ENCODE peak calls at places on chromosome 3, in eight cellular contexts. B, I, D, A, H, S, C and Q are unnamed samples.

GRCh38 chr3:193788189-193788946 is 195.4 kb downstream of the OPA1 start:
- DNase-seq in D (no peak), I (peak), S (no peak), B (peak), H (peak), A (peak), C (no peak), Q (peak)

GRCh38 chr3:10416730-10417300 is 88.6 kb downstream of the ATP2B2 start:
- DNase-seq in C (no peak), S (no peak), I (no peak), H (no peak), A (no peak), D (no peak), B (no peak), Q (no peak)

GRCh38 chr3:134636406-134636805 is 14.4 kb downstream of the KY start:
- DNase-seq in H (no peak), A (no peak), B (no peak), C (no peak), S (no peak), D (no peak), I (no peak), Q (no peak)

GRCh38 chr3:172330413-172330812 is 117.8 kb downstream of the GHSR start:
- DNase-seq in C (no peak), D (no peak), S (no peak), H (no peak), A (no peak), I (no peak), B (no peak), Q (no peak)

GRCh38 chr3:155034786-155035185 is 45.3 kb upstream of the MME start:
- DNase-seq in C (no peak), H (no peak), A (no peak), I (no peak), S (no peak), B (no peak), D (no peak), Q (no peak)

GRCh38 chr3:194994551-194994981 is 276.4 kb downstream of the XXYLT1 start:
- DNase-seq in C (no peak), I (no peak), A (no peak), D (no peak), H (no peak), B (no peak), S (no peak), Q (no peak)

GRCh38 chr3:30353711-30354467 is 252.5 kb upstream of the TGFBR2 start:
- DNase-seq in I (peak), B (peak), A (no peak), D (peak), C (peak), H (peak), S (no peak), Q (no peak)

GRCh38 chr3:81339040-81339845 is 422.2 kb downstream of the GBE1 start:
- DNase-seq in H (no peak), A (peak), S (no peak), D (no peak), B (no peak), I (peak), C (no peak), Q (peak)

GRCh38 chr3:420584-420983 is 224.0 kb downstream of the CHL1 start:
- DNase-seq in S (no peak), D (no peak), I (no peak), H (no peak), B (no peak), C (no peak), A (no peak), Q (no peak)

GRCh38 chr3:3110299-3110630 is at the start of gene IL5RA:
- DNase-seq in C (no peak), H (no peak), D (no peak), B (no peak), I (peak), A (no peak), S (no peak), Q (peak)

GRCh38 chr3:149258298-149258697 is 36.7 kb upstream of the CP start:
- DNase-seq in S (no peak), I (no peak), C (no peak), D (no peak), B (no peak), A (no peak), H (no peak), Q (no peak)

GRCh38 chr3:196287066-196287404 is 491 bp downstream of the PCYT1A start:
- DNase-seq in D (no peak), H (no peak), A (no peak), C (peak), B (peak), S (no peak), I (no peak), Q (no peak)

GRCh38 chr3:98894791-98895576 is 6.5 kb downstream of the DCBLD2 start:
- DNase-seq in C (no peak), I (peak), H (no peak), D (no peak), A (no peak), B (no peak), S (no peak), Q (no peak)

GRCh38 chr3:31448035-31448881 is 84.5 kb upstream of the STT3B start:
- DNase-seq in D (no peak), B (peak), A (peak), C (no peak), S (no peak), I (peak), H (peak), Q (no peak)

GRCh38 chr3:42699511-42699971 is 3.1 kb downstream of the HHATL start:
- DNase-seq in C (no peak), A (no peak), B (no peak), I (no peak), D (no peak), S (no peak), H (no peak), Q (no peak)

GRCh38 chr3:64295594-64295993 is 70.3 kb upstream of the PRICKLE2 start:
- DNase-seq in H (no peak), S (no peak), D (no peak), A (no peak), C (no peak), I (peak), B (no peak), Q (peak)

GRCh38 chr3:45551214-45552010 is 43.1 kb upstream of the LIMD1 start:
- DNase-seq in C (no peak), A (no peak), H (no peak), B (no peak), D (no peak), S (no peak), I (peak), Q (peak)

GRCh38 chr3:95511915-95512314 is 1302.5 kb upstream of the EPHA6 start:
- DNase-seq in C (no peak), A (no peak), D (no peak), I (no peak), B (no peak), S (no peak), H (no peak), Q (no peak)

GRCh38 chr3:134029734-134030381 is at the start of gene SLCO2A1:
- DNase-seq in S (no peak), C (no peak), D (no peak), A (peak), H (no peak), I (peak), B (peak), Q (peak)

GRCh38 chr3:49611291-49611690 is 57.0 kb downstream of the BSN start:
- DNase-seq in S (no peak), B (no peak), D (no peak), H (peak), I (no peak), A (no peak), C (no peak), Q (no peak)

GRCh38 chr3:46672349-46672695 is 21.2 kb downstream of the ALS2CL start:
- DNase-seq in I (no peak), B (no peak), C (no peak), D (no peak), S (no peak), A (no peak), H (no peak), Q (no peak)

GRCh38 chr3:177037241-177037640 is 160.0 kb downstream of the TBL1XR1 start:
- DNase-seq in I (no peak), C (no peak), D (no peak), S (no peak), H (no peak), A (no peak), B (no peak), Q (no peak)

GRCh38 chr3:182786564-182787196 is 6.6 kb upstream of the ATP11B start:
- DNase-seq in H (no peak), S (no peak), A (no peak), I (no peak), C (no peak), D (no peak), B (no peak), Q (no peak)

GRCh38 chr3:195550723-195551122 is 7.6 kb upstream of the PPP1R2 start:
- DNase-seq in H (peak), I (peak), B (peak), C (no peak), S (no peak), D (peak), A (no peak), Q (no peak)

GRCh38 chr3:101085752-101086151 is 92.5 kb upstream of the ABI3BP start:
- DNase-seq in A (no peak), B (no peak), H (no peak), S (no peak), C (no peak), D (no peak), I (no peak), Q (no peak)

GRCh38 chr3:55576621-55577020 is 89.5 kb upstream of the WNT5A start:
- DNase-seq in A (no peak), B (no peak), D (no peak), H (no peak), S (no peak), C (no peak), I (no peak), Q (no peak)

GRCh38 chr3:42871592-42872196 is 4.0 kb downstream of the CYP8B1 start:
- DNase-seq in S (no peak), A (no peak), B (no peak), I (no peak), D (no peak), H (no peak), C (no peak), Q (no peak)

GRCh38 chr3:123657578-123657977 is 72.7 kb upstream of the HACD2 start:
- DNase-seq in A (no peak), S (no peak), I (no peak), D (no peak), C (no peak), B (no peak), H (no peak), Q (no peak)

GRCh38 chr3:47163023-47163989 is 607 bp downstream of the SETD2 start:
- DNase-seq in I (peak), A (peak), H (peak), D (peak), C (peak), S (no peak), B (peak), Q (no peak)

GRCh38 chr3:62587169-62587568 is 213.8 kb upstream of the FEZF2 start:
- DNase-seq in B (no peak), D (no peak), A (no peak), H (no peak), S (no peak), I (no peak), C (no peak), Q (no peak)

GRCh38 chr3:101065962-101066361 is 72.7 kb upstream of the ABI3BP start:
- DNase-seq in A (no peak), B (no peak), D (no peak), I (peak), C (no peak), H (no peak), S (no peak), Q (peak)

GRCh38 chr3:128416578-128417150 is 50.0 kb downstream of the DNAJB8 start:
- DNase-seq in B (no peak), C (no peak), A (no peak), H (no peak), I (peak), D (no peak), S (no peak), Q (peak)

GRCh38 chr3:104526901-104527401 is 839.8 kb upstream of the ALCAM start:
- DNase-seq in B (no peak), C (no peak), I (peak), A (no peak), H (no peak), D (no peak), S (no peak), Q (no peak)

GRCh38 chr3:132654190-132654589 is 5.4 kb downstream of the ACAD11 start:
- DNase-seq in D (no peak), C (no peak), I (no peak), A (no peak), H (no peak), S (no peak), B (no peak), Q (no peak)

GRCh38 chr3:126927405-126927750 is 55.5 kb upstream of the PLXNA1 start:
- DNase-seq in I (no peak), D (no peak), H (no peak), S (no peak), A (no peak), B (no peak), C (no peak), Q (no peak)

GRCh38 chr3:116340680-116341216 is 104.5 kb downstream of the LSAMP start:
- DNase-seq in B (no peak), I (no peak), D (no peak), S (no peak), H (no peak), C (no peak), A (no peak), Q (no peak)

GRCh38 chr3:126373682-126374601 is 16.7 kb upstream of the KLF15 start:
- DNase-seq in B (no peak), C (no peak), S (no peak), D (no peak), A (no peak), H (no peak), I (no peak), Q (no peak)

GRCh38 chr3:49411968-49412631 is at the start of the genes RHOA and TCTA:
- DNase-seq in A (peak), I (peak), C (peak), D (peak), H (peak), B (peak), S (peak), Q (peak)

GRCh38 chr3:32862247-32863013 is 44.6 kb downstream of the TRIM71 start:
- DNase-seq in I (no peak), B (no peak), S (no peak), A (no peak), C (no peak), D (no peak), H (no peak), Q (no peak)